ENCODE peak calls at places on chromosomes 12 and 14, in ten cellular contexts. K is NCI-H226, Z is testis, U is HEK293T, N is OCI-LY7, V is adrenal gland, D is B cell, F is sigmoid colon, Q is endothelial cell, B is activated T-cell treated with anti-CD3 and anti-CD28 coated beads for 4 hours. R is an unnamed sample.

GRCh38 chr14:21248739-21249411 is 20.4 kb downstream of the HNRNPC start:
- DNase-seq in Z (no peak), U (no peak), B (no peak), V (no peak), D (no peak), Q (no peak), F (no peak), K (no peak), N (no peak), R (no peak)

GRCh38 chr12:25623816-25624215 is 70.7 kb upstream of the LMNTD1 start:
- DNase-seq in B (no peak), K (peak), F (no peak), Q (no peak), V (no peak), Z (no peak), D (no peak), U (no peak), N (no peak), R (no peak)

GRCh38 chr12:30701056-30701455 is 5.4 kb upstream of the IPO8 start:
- DNase-seq in D (no peak), U (no peak), B (no peak), K (no peak), N (no peak), Z (no peak), V (no peak), F (no peak), Q (no peak), R (no peak)

GRCh38 chr12:93913845-93914244 is 234.5 kb upstream of the PLXNC1 start:
- DNase-seq in F (no peak), U (no peak), D (no peak), V (no peak), Q (no peak), Z (no peak), B (no peak), K (peak), N (no peak), R (no peak)

GRCh38 chr12:58915634-58916033 is 4.7 kb downstream of the LRIG3 start:
- DNase-seq in U (no peak), N (no peak), B (no peak), Z (peak), K (no peak), V (peak), F (peak), D (no peak), Q (no peak), R (no peak)

GRCh38 chr12:6635375-6635855 is 344 bp downstream of the LPAR5 start:
- DNase-seq in F (no peak), B (peak), N (peak), D (peak), U (no peak), K (no peak), V (no peak), Z (no peak), Q (no peak), R (no peak)

GRCh38 chr12:31828057-31828456 is 99.2 kb upstream of the AMN1 start:
- DNase-seq in Z (no peak), F (no peak), V (no peak), D (no peak), K (no peak), U (no peak), N (no peak), B (no peak), Q (no peak), R (no peak)

GRCh38 chr12:54437243-54437642 is 18.2 kb upstream of the ITGA5 start:
- DNase-seq in B (no peak), K (no peak), N (no peak), F (no peak), Q (no peak), Z (no peak), D (no peak), V (no peak), U (no peak), R (no peak)

GRCh38 chr12:130819248-130819576 is 19.8 kb downstream of the STX2 start:
- DNase-seq in U (no peak), D (no peak), Z (no peak), Q (no peak), F (no peak), V (no peak), K (no peak), N (no peak), B (no peak), R (no peak)